ENCODE peak calls at places on chromosomes 3 and 15, in seven cellular contexts. E is GM13976, M is progenitor cell of endocrine pancreas, F is B cell, V is HFF-Myc, P is PC-3, Z is cardiac muscle cell. L is an unnamed sample.

GRCh38 chr3:111238896-111239295 is 167.3 kb downstream of the NECTIN3 start:
- DNase-seq in E (no peak), M (no peak), F (no peak), V (no peak), P (peak; percentile 25), Z (no peak), L (no peak)

GRCh38 chr3:43638594-43639447 is 17.0 kb upstream of the ANO10 start:
- DNase-seq in E (peak; percentile 31), M (no peak), F (peak; percentile 13), V (no peak), P (peak; percentile 86), Z (no peak), L (no peak)

GRCh38 chr15:65374334-65374733 is 3.5 kb downstream of the IGDCC3 start:
- DNase-seq in E (no peak), M (no peak), F (no peak), V (no peak), P (no peak), Z (no peak), L (no peak)

GRCh38 chr3:98893740-98894139 is 7.8 kb downstream of the DCBLD2 start:
- DNase-seq in E (no peak), M (no peak), F (no peak), V (no peak), P (no peak), Z (no peak), L (no peak)

GRCh38 chr15:74251187-74251811 is 15.2 kb downstream of the CCDC33 start:
- DNase-seq in E (no peak), M (no peak), F (no peak), V (no peak), P (no peak), Z (no peak), L (peak; percentile 84)

GRCh38 chr3:167733961-167734497 is 663 bp downstream of the PDCD10 start:
- DNase-seq in E (no peak), M (no peak), F (no peak), V (no peak), P (peak; percentile 9), Z (peak; percentile 15), L (no peak)

GRCh38 chr3:180265551-180265950 is 228.8 kb upstream of the PEX5L start:
- DNase-seq in E (no peak), M (no peak), F (no peak), V (no peak), P (no peak), Z (no peak), L (no peak)

GRCh38 chr15:84402856-84403608 is 167.5 kb downstream of the GOLGA6L4 start:
- DNase-seq in E (no peak), M (no peak), F (no peak), V (no peak), P (no peak), Z (no peak), L (no peak)

GRCh38 chr15:101039461-101039860 is 120.3 kb downstream of the LRRK1 start:
- DNase-seq in E (no peak), M (no peak), F (no peak), V (no peak), P (no peak), Z (peak; percentile 94), L (peak; percentile 66)

GRCh38 chr3:73868688-73869315 is 244.1 kb upstream of the PDZRN3 start:
- DNase-seq in E (peak; percentile 20), M (peak; percentile 16), F (no peak), V (peak; percentile 24), P (peak; percentile 49), Z (peak; percentile 57), L (no peak)

GRCh38 chr3:31659246-31659645 is 126.5 kb downstream of the STT3B start:
- DNase-seq in E (no peak), M (no peak), F (no peak), V (no peak), P (no peak), Z (no peak), L (no peak)

GRCh38 chr3:22269827-22270226 is 518.8 kb upstream of the ZNF385D start:
- DNase-seq in E (no peak), M (no peak), F (no peak), V (peak; percentile 7), P (peak; percentile 35), Z (peak; percentile 80), L (no peak)

GRCh38 chr15:66707310-66708160 is 5.5 kb downstream of the SMAD6 start:
- DNase-seq in E (no peak), M (peak; percentile 35), F (no peak), V (no peak), P (no peak), Z (peak; percentile 61), L (no peak)

GRCh38 chr15:83119968-83120581 is 12.6 kb downstream of the TM6SF1 start:
- DNase-seq in E (no peak), M (no peak), F (no peak), V (no peak), P (no peak), Z (no peak), L (no peak)

GRCh38 chr3:59367150-59367549 is 317.3 kb upstream of the CFAP20DC start:
- DNase-seq in E (no peak), M (no peak), F (no peak), V (no peak), P (peak; percentile 60), Z (no peak), L (no peak)

GRCh38 chr15:34122771-34123183 is 20.9 kb downstream of the PGBD4 start:
- DNase-seq in E (peak; percentile 26), M (no peak), F (no peak), V (peak; percentile 91), P (peak; percentile 91), Z (peak; percentile 87), L (no peak)

GRCh38 chr15:101145362-101145761 is 106.5 kb downstream of the CHSY1 start:
- DNase-seq in E (no peak), M (no peak), F (no peak), V (no peak), P (no peak), Z (peak; percentile 36), L (no peak)

GRCh38 chr15:82538961-82539689 is 1.1 kb downstream of the RPS17 start:
- DNase-seq in E (no peak), M (no peak), F (no peak), V (no peak), P (no peak), Z (peak; percentile 25), L (peak; percentile 53)

GRCh38 chr3:149810846-149811245 is 2.2 kb upstream of the RNF13 start:
- DNase-seq in E (no peak), M (no peak), F (no peak), V (no peak), P (no peak), Z (no peak), L (no peak)

GRCh38 chr3:54358969-54359648 is 236.8 kb downstream of the CACNA2D3 start:
- DNase-seq in E (no peak), M (no peak), F (no peak), V (no peak), P (no peak), Z (no peak), L (no peak)

GRCh38 chr3:19190602-19191001 is 42.3 kb downstream of the KCNH8 start:
- DNase-seq in E (no peak), M (no peak), F (no peak), V (no peak), P (no peak), Z (no peak), L (no peak)

GRCh38 chr3:24846286-24846860 is 351.7 kb upstream of the THRB start:
- DNase-seq in E (no peak), M (no peak), F (no peak), V (no peak), P (no peak), Z (no peak), L (no peak)

GRCh38 chr15:89893027-89893426 is 767 bp downstream of the AP3S2 start:
- DNase-seq in E (no peak), M (no peak), F (no peak), V (no peak), P (peak; percentile 13), Z (peak; percentile 47), L (no peak)

GRCh38 chr3:9779721-9780450 is 10.1 kb upstream of the CAMK1 start:
- DNase-seq in E (peak; percentile 72), M (no peak), F (peak; percentile 65), V (no peak), P (no peak), Z (no peak), L (no peak)

GRCh38 chr3:9948586-9948985 is 3.6 kb downstream of the PRRT3 start:
- DNase-seq in E (no peak), M (no peak), F (no peak), V (no peak), P (no peak), Z (no peak), L (no peak)

GRCh38 chr3:143697975-143698374 is 150.3 kb downstream of the SLC9A9 start:
- DNase-seq in E (no peak), M (no peak), F (no peak), V (no peak), P (peak; percentile 49), Z (no peak), L (no peak)
- TF ChIP-seq CTCF in E (no peak), M (no peak), F (no peak), V (no peak), P (peak; percentile 39), Z (no peak), L (no peak)

DNA sequence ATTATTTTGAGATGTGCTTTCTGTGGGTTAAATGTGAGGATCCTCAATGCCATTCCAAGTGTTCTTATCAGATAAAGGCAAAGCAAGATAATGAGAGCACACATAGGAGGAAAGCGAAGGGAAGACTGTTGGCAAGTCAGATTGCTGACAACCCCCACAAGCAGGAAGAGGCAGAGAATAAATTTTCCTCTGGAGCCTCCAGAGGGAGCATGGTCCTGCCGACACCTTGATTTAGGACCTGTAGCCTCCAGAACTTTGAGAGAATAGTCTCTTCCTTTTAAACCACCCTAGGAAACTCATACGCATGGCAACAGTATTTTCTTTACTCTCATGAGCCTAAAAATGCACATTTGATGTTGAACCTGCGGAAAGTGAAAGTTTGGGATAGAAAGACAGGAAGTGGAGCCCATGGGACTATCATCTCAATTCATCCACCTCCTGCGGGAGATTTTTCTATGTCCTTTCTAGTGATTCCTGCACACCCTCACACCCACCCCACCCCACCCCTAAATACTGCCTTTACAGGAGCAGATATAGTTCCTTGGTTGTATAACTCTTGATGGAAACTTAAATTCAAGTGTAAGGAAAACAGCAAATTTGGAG is 116.7 kb upstream of the LPP start:
- DNase-seq in E (no peak), M (no peak), F (no peak), V (no peak), P (peak; percentile 65), Z (peak; percentile 71), L (no peak)
- TF ChIP-seq CTCF in E (no peak), M (peak; percentile 58), F (no peak), V (peak; percentile 26), P (peak; percentile 69), Z (peak; percentile 56), L (peak; percentile 22)

GRCh38 chr15:48437178-48437577 is 105.9 kb downstream of the DUT start:
- DNase-seq in E (no peak), M (no peak), F (no peak), V (no peak), P (no peak), Z (peak; percentile 61), L (no peak)

GRCh38 chr15:48435356-48435755 is 104.1 kb downstream of the DUT start:
- DNase-seq in E (no peak), M (no peak), F (no peak), V (no peak), P (no peak), Z (no peak), L (no peak)

GRCh38 chr15:48442011-48442410 is 110.8 kb downstream of the DUT start:
- DNase-seq in E (no peak), M (no peak), F (no peak), V (no peak), P (no peak), Z (no peak), L (no peak)

GRCh38 chr15:48440084-48440483 is 108.9 kb downstream of the DUT start:
- DNase-seq in E (no peak), M (no peak), F (no peak), V (peak; percentile 44), P (no peak), Z (peak; percentile 70), L (no peak)
- TF ChIP-seq CTCF in E (no peak), M (no peak), F (no peak), V (no peak), P (no peak), Z (no peak), L (no peak)

GRCh38 chr3:48637305-48637704 is 2.0 kb upstream of the SLC26A6 start:
- DNase-seq in E (no peak), M (no peak), F (no peak), V (no peak), P (no peak), Z (no peak), L (no peak)
- TF ChIP-seq CTCF in E (no peak), M (no peak), F (no peak), V (no peak), P (no peak), Z (no peak), L (no peak)